ENCODE peak calls at places on chromosomes 13 and 19, in nine cellular contexts. B, Y, P, X, F, T, Z, V and O are unnamed samples.

GRCh38 chr13:99063952-99064351 is 86.1 kb upstream of the DOCK9 start:
- DNase-seq in B (peak; percentile 26), Y (no peak), P (no peak), X (no peak), F (no peak), T (peak; percentile 44), Z (no peak), V (peak; percentile 45), O (no peak)

GRCh38 chr13:113043001-113043630 is 62.5 kb upstream of the F7 start:
- DNase-seq in B (no peak), Y (no peak), P (no peak), X (no peak), F (no peak), T (no peak), Z (no peak), V (no peak), O (no peak)

GRCh38 chr13:109297628-109298027 is 488.8 kb downstream of the IRS2 start:
- DNase-seq in B (no peak), Y (no peak), P (peak; percentile 52), X (peak; percentile 46), F (peak; percentile 34), T (peak; percentile 93), Z (no peak), V (peak; percentile 86), O (no peak)

GRCh38 chr13:20942938-20943518 is 40.5 kb upstream of the XPO4 start:
- DNase-seq in B (no peak), Y (peak; percentile 30), P (no peak), X (no peak), F (no peak), T (no peak), Z (no peak), V (no peak), O (no peak)

GRCh38 chr13:33441015-33441414 is 155.5 kb upstream of the STARD13 start:
- DNase-seq in B (no peak), Y (no peak), P (no peak), X (no peak), F (peak; percentile 39), T (peak; percentile 47), Z (no peak), V (peak; percentile 31), O (no peak)

GRCh38 chr13:76729690-76730089 is 156.5 kb downstream of the KCTD12 start:
- DNase-seq in B (no peak), Y (no peak), P (no peak), X (no peak), F (no peak), T (no peak), Z (no peak), V (no peak), O (no peak)

GRCh38 chr19:4425531-4425930 is 23.1 kb downstream of the CHAF1A start:
- DNase-seq in B (no peak), Y (no peak), P (peak; percentile 19), X (peak; percentile 74), F (peak; percentile 91), T (peak; percentile 91), Z (no peak), V (peak; percentile 57), O (no peak)

GRCh38 chr19:35896643-35897040 is 3.7 kb downstream of the NFKBID start:
- DNase-seq in B (no peak), Y (no peak), P (no peak), X (no peak), F (no peak), T (no peak), Z (no peak), V (no peak), O (no peak)

GRCh38 chr13:48236528-48237353 is 3.7 kb downstream of the ITM2B start:
- DNase-seq in B (no peak), Y (no peak), P (no peak), X (no peak), F (peak; percentile 56), T (peak; percentile 20), Z (no peak), V (no peak), O (no peak)

GRCh38 chr19:7099597-7099921 is 30.1 kb downstream of the ZNF557 start:
- DNase-seq in B (no peak), Y (no peak), P (no peak), X (no peak), F (no peak), T (no peak), Z (no peak), V (no peak), O (no peak)

GRCh38 chr13:110580800-110581199 is 19.3 kb upstream of the RAB20 start:
- DNase-seq in B (no peak), Y (no peak), P (no peak), X (no peak), F (peak; percentile 39), T (peak; percentile 25), Z (no peak), V (peak; percentile 9), O (no peak)

GRCh38 chr13:113862766-113863510 is 938 bp downstream of the GAS6 start:
- DNase-seq in B (peak; percentile 74), Y (no peak), P (no peak), X (no peak), F (peak; percentile 41), T (peak; percentile 59), Z (no peak), V (peak; percentile 32), O (peak; percentile 15)

GRCh38 chr19:13761423-13761822 is 2.9 kb upstream of the MRI1 start:
- DNase-seq in B (no peak), Y (no peak), P (no peak), X (no peak), F (no peak), T (no peak), Z (no peak), V (no peak), O (no peak)

GRCh38 chr19:37699057-37699456 is 20.5 kb downstream of the ZNF607 start:
- DNase-seq in B (no peak), Y (no peak), P (no peak), X (no peak), F (no peak), T (no peak), Z (no peak), V (no peak), O (no peak)

GRCh38 chr13:110944121-110944967 is 29.5 kb upstream of the ANKRD10 start:
- DNase-seq in B (peak; percentile 62), Y (no peak), P (peak; percentile 62), X (peak; percentile 20), F (peak; percentile 69), T (peak; percentile 83), Z (no peak), V (peak; percentile 59), O (no peak)

GRCh38 chr13:36883829-36884228 is 36.2 kb downstream of the SMAD9 start:
- DNase-seq in B (no peak), Y (no peak), P (no peak), X (no peak), F (no peak), T (no peak), Z (no peak), V (no peak), O (no peak)

GRCh38 chr13:70249332-70250064 is 141.2 kb upstream of the KLHL1 start:
- DNase-seq in B (no peak), Y (no peak), P (no peak), X (no peak), F (no peak), T (no peak), Z (no peak), V (peak; percentile 85), O (no peak)

DNA sequence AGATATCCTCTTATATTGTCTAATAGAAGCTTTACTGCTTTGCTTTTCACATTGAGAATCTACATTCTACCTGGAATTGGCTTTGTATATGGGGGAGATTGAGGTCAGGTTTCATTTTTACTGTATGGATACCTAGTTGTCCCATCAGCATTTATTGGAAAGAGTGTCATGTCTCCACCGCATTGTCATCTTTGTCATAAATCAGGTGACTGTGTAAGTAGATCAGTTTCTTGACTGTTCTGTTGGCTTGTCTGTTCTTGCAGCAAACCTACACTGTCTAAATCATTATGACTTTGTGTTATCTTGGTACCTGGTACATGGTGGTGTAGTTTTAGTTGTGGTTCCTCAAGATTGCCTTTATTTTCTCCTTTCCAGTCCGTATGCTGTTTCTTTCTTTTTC is 5.8 kb downstream of the URI1 start:
- DNase-seq in B (no peak), Y (no peak), P (no peak), X (no peak), F (no peak), T (no peak), Z (no peak), V (no peak), O (no peak)
- TF ChIP-seq CTCF in B (no peak), Y (no peak), P (no peak), X (no peak), F (no peak), T (no peak), Z (no peak), V (no peak), O (no peak)

DNA sequence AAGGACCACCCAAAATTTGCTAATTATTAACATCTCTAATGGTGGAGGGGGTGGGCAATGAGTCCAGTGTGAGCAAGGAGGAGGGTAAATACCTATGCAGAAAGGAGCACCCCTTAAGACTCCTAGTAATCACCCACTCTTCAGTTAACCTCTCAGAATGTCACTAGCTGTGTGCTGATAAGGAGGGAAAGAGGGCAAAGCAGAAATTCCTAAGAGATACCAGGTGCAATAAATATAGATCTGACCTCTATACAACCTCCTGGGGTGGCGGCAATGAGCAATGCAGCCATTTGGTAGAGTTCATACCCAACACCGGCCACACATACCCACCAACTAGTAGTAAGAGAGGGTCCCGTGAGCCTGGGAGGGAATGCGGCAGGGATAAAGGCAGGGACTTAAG is 12.6 kb upstream of the DPY19L3 start:
- DNase-seq in B (no peak), Y (no peak), P (no peak), X (no peak), F (no peak), T (no peak), Z (no peak), V (no peak), O (no peak)
- TF ChIP-seq CTCF in B (no peak), Y (no peak), P (no peak), X (no peak), F (no peak), T (no peak), Z (no peak), V (no peak), O (no peak)

GRCh38 chr13:67620665-67621064 is 390.5 kb upstream of the PCDH9 start:
- DNase-seq in B (no peak), Y (no peak), P (no peak), X (peak; percentile 61), F (no peak), T (peak; percentile 48), Z (no peak), V (peak; percentile 81), O (no peak)
- TF ChIP-seq CTCF in B (no peak), Y (no peak), P (no peak), X (no peak), F (no peak), T (no peak), Z (no peak), V (no peak), O (no peak)

GRCh38 chr19:42352893-42353259 is 27.4 kb downstream of the MEGF8 start:
- DNase-seq in B (no peak), Y (no peak), P (no peak), X (no peak), F (no peak), T (no peak), Z (no peak), V (no peak), O (no peak)
- TF ChIP-seq CTCF in B (no peak), Y (no peak), P (no peak), X (no peak), F (no peak), T (no peak), Z (no peak), V (no peak), O (no peak)